ENCODE peak calls at places on chromosomes 12 and 14, in six cellular contexts. R is stomach, B is vagina, G is K562, F is spleen, H is transverse colon. A is an unnamed sample. For H3K9me3, the result is how much of the 10 kb centered on the place peaks cover.

GRCh38 chr12:66279127-66279712 is 23.1 kb upstream of the HELB start:
- DNase-seq in R (no peak), B (no peak), G (peak), F (no peak), H (no peak), A (no peak)

GRCh38 chr12:75366629-75367028 is 24.3 kb upstream of the GLIPR1L2 start:
- DNase-seq in R (no peak), B (no peak), G (no peak), F (no peak), H (no peak), A (no peak)

GRCh38 chr14:61752626-61753025 is 9.6 kb upstream of the SNAPC1 start:
- DNase-seq in R (no peak), B (no peak), G (no peak), F (no peak), H (no peak), A (no peak)

GRCh38 chr12:127625372-127625771 is 641.6 kb upstream of the TMEM132C start:
- DNase-seq in R (no peak), B (no peak), G (no peak), F (no peak), H (no peak), A (no peak)

GRCh38 chr12:96395236-96395635 is 5.0 kb downstream of the CDK17 start:
- DNase-seq in R (no peak), B (no peak), G (no peak), F (no peak), H (no peak), A (no peak)

GRCh38 chr12:100794441-100795192 is at the start of gene ANO4:
- DNase-seq in R (no peak), B (no peak), G (no peak), F (no peak), H (no peak), A (no peak)

GRCh38 chr14:29637406-29637805 is 290.2 kb downstream of the PRKD1 start:
- DNase-seq in R (peak), B (no peak), G (no peak), F (no peak), H (no peak), A (no peak)

GRCh38 chr12:60421741-60422140 is 825.9 kb downstream of the SLC16A7 start:
- DNase-seq in R (no peak), B (no peak), G (no peak), F (no peak), H (no peak), A (no peak)

GRCh38 chr14:95518045-95518751 is 1.7 kb upstream of the SYNE3 start:
- DNase-seq in R (no peak), B (no peak), G (no peak), F (peak), H (no peak), A (peak)

GRCh38 chr12:94458882-94459772 is 540 bp downstream of the CEP83 start:
- DNase-seq in R (no peak), B (no peak), G (no peak), F (no peak), H (no peak), A (no peak)

GRCh38 chr14:59214702-59215302 is 26.3 kb downstream of the DAAM1 start:
- DNase-seq in R (no peak), B (no peak), G (no peak), F (no peak), H (no peak), A (no peak)

GRCh38 chr14:92709340-92710000 is 39.0 kb downstream of the LGMN start:
- DNase-seq in R (no peak), B (no peak), G (no peak), F (no peak), H (no peak), A (no peak)

GRCh38 chr12:101763246-101763931 is 24.1 kb upstream of the SYCP3 start:
- DNase-seq in R (no peak), B (no peak), G (no peak), F (no peak), H (no peak), A (no peak)

GRCh38 chr12:10957741-10958140 is 18.7 kb upstream of the TAS2R14 start:
- DNase-seq in R (no peak), B (no peak), G (no peak), F (no peak), H (no peak), A (no peak)

GRCh38 chr12:89225401-89225800 is 126.9 kb downstream of the DUSP6 start:
- DNase-seq in R (no peak), B (no peak), G (no peak), F (peak), H (peak), A (no peak)

GRCh38 chr14:76958975-76959710 is 69.4 kb downstream of the IRF2BPL start:
- DNase-seq in R (no peak), B (no peak), G (peak), F (no peak), H (no peak), A (no peak)

GRCh38 chr12:47819544-47819901 is 180 bp downstream of the HDAC7 start:
- DNase-seq in R (no peak), B (no peak), G (no peak), F (no peak), H (no peak), A (no peak)

GRCh38 chr12:19967486-19967885 is 400.9 kb upstream of the PDE3A start:
- DNase-seq in R (no peak), B (no peak), G (no peak), F (no peak), H (no peak), A (no peak)

GRCh38 chr14:53461823-53462222 is 308.7 kb upstream of the DDHD1 start:
- DNase-seq in R (no peak), B (no peak), G (no peak), F (no peak), H (no peak), A (no peak)

GRCh38 chr12:106213721-106214121 is 34.1 kb downstream of the CKAP4 start:
- DNase-seq in R (no peak), B (no peak), G (no peak), F (no peak), H (no peak), A (no peak)

GRCh38 chr14:80988192-80988591 is 32.8 kb downstream of the TSHR start:
- DNase-seq in R (no peak), B (no peak), G (no peak), F (no peak), H (no peak), A (no peak)

GRCh38 chr14:92531151-92531873 is 17.7 kb downstream of the RIN3 start:
- DNase-seq in R (no peak), B (no peak), G (no peak), F (peak), H (no peak), A (no peak)

GRCh38 chr14:99441918-99442317 is 38.7 kb downstream of the SETD3 start:
- DNase-seq in R (no peak), B (no peak), G (no peak), F (no peak), H (no peak), A (no peak)

GRCh38 chr12:93836616-93837260 is 159.6 kb downstream of the CRADD start:
- DNase-seq in R (no peak), B (no peak), G (no peak), F (no peak), H (no peak), A (no peak)

GRCh38 chr14:76376001-76376404 is at the start of gene ESRRB:
- DNase-seq in R (no peak), B (no peak), G (no peak), F (no peak), H (no peak), A (no peak)

GRCh38 chr14:79578470-79578869 is 632.8 kb downstream of the DIO2 start:
- DNase-seq in R (no peak), B (no peak), G (no peak), F (no peak), H (no peak), A (no peak)

GRCh38 chr12:47860279-47860841 is 40.7 kb upstream of the HDAC7 start:
- DNase-seq in R (no peak), B (no peak), G (no peak), F (peak), H (no peak), A (no peak)

GRCh38 chr12:81022531-81022930 is 55.3 kb upstream of the ACSS3 start:
- DNase-seq in R (no peak), B (no peak), G (no peak), F (no peak), H (no peak), A (no peak)

GRCh38 chr14:50615566-50615965 is 52.5 kb downstream of the SAV1 start:
- DNase-seq in R (no peak), B (no peak), G (no peak), F (no peak), H (no peak), A (no peak)

GRCh38 chr12:9741726-9742125 is 8.8 kb upstream of the CLECL1 start:
- DNase-seq in R (peak), B (no peak), G (no peak), F (peak), H (peak), A (no peak)

GRCh38 chr12:4975574-4975973 is 65.9 kb downstream of the KCNA1 start:
- DNase-seq in R (no peak), B (no peak), G (peak), F (no peak), H (no peak), A (no peak)

GRCh38 chr12:88633312-88633711 is 53.0 kb upstream of the KITLG start:
- DNase-seq in R (no peak), B (no peak), G (no peak), F (no peak), H (no peak), A (no peak)

GRCh38 chr14:99522934-99523660 is 41.9 kb downstream of the CCNK start:
- DNase-seq in R (no peak), B (no peak), G (no peak), F (peak), H (peak), A (no peak)

GRCh38 chr14:35506927-35507326 is 27.0 kb upstream of the INSM2 start:
- DNase-seq in R (no peak), B (no peak), G (no peak), F (no peak), H (no peak), A (no peak)

GRCh38 chr14:77681196-77682157 is 26.3 kb downstream of the ALKBH1 start:
- DNase-seq in R (peak), B (no peak), G (no peak), F (no peak), H (peak), A (no peak)

GRCh38 chr14:100144645-100144995 is 14.8 kb downstream of the DEGS2 start:
- DNase-seq in R (no peak), B (no peak), G (no peak), F (no peak), H (no peak), A (no peak)

GRCh38 chr12:131735153-131735456 is 24.2 kb downstream of the SFSWAP start:
- DNase-seq in R (no peak), B (no peak), G (no peak), F (no peak), H (no peak), A (no peak)

GRCh38 chr14:71388862-71389261 is 481.6 kb downstream of the PCNX1 start:
- DNase-seq in R (no peak), B (no peak), G (no peak), F (no peak), H (no peak), A (no peak)

GRCh38 chr12:97368462-97369150 is 94.0 kb upstream of the RMST start:
- DNase-seq in R (no peak), B (no peak), G (no peak), F (no peak), H (no peak), A (no peak)

GRCh38 chr12:31471061-31471460 is 119.9 kb downstream of the DENND5B start:
- DNase-seq in R (no peak), B (no peak), G (no peak), F (no peak), H (no peak), A (no peak)

GRCh38 chr14:105533811-105534498 is 7.6 kb downstream of the TMEM121 start:
- DNase-seq in R (no peak), B (no peak), G (no peak), F (peak), H (no peak), A (no peak)
- H3K9me3 ChIP-seq in R (under half), B (under half), G (under half), F (under half), H (under half), A (under half)

DNA sequence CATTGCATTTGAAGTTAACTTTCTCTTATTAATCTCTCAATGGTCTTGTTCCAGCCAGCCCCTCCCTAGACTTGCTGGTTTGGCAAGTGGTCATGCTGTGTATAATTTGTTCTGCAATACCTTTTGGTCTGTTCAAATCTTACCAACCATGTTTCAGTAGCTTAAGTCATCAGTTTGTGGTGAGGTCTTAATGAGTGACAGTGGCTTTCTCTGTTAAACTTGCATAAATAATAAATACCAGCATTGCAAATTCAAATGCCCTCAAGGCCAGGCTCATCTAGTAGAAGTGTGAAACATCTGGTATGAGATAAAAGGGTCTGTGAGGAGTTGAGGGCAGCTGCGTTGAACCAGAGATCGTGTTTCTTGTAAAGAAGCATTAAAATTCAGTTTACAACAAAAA is 319.5 kb downstream of the TMEM117 start:
- DNase-seq in R (no peak), B (no peak), G (no peak), F (no peak), H (no peak), A (no peak)
- TF ChIP-seq POLR2AphosphoS5 in R (no peak), B (no peak), G (no peak), F (no peak), H (no peak), A (no peak)

GRCh38 chr12:56189918-56190694 is 823 bp upstream of the SMARCC2 start:
- DNase-seq in R (peak), B (no peak), G (peak), F (peak), H (peak), A (peak)

GRCh38 chr12:56190695-56191155 is 1.4 kb upstream of the SMARCC2 start:
- DNase-seq in R (no peak), B (no peak), G (no peak), F (no peak), H (no peak), A (no peak)

GRCh38 chr12:56188786-56189335 is 422 bp downstream of the SMARCC2 start:
- DNase-seq in R (no peak), B (no peak), G (peak), F (peak), H (no peak), A (no peak)

GRCh38 chr12:56188116-56188785 is 1.0 kb downstream of the SMARCC2 start:
- DNase-seq in R (no peak), B (no peak), G (no peak), F (no peak), H (no peak), A (no peak)

GRCh38 chr12:56189336-56189917 is at the start of gene SMARCC2:
- DNase-seq in R (peak), B (no peak), G (peak), F (peak), H (peak), A (peak)
- TF ChIP-seq POLR2A in R (no peak), B (no peak), G (peak), F (no peak), H (peak), A (no peak)

GRCh38 chr14:69814397-69814796 is 17.4 kb upstream of the SLC10A1 start:
- DNase-seq in R (no peak), B (no peak), G (no peak), F (no peak), H (no peak), A (no peak)
- H3K9me3 ChIP-seq in R (under half), B (under half), G (under half), F (under half), H (under half), A (under half)

GRCh38 chr12:51217968-51218606 is at the start of gene POU6F1:
- DNase-seq in R (peak), B (no peak), G (peak), F (peak), H (peak), A (peak)
- TF ChIP-seq POLR2AphosphoS5 in R (peak), B (peak), G (no peak), F (peak), H (peak), A (no peak)

GRCh38 chr12:53182836-53183235 is 2.1 kb upstream of the CSAD start:
- DNase-seq in R (no peak), B (no peak), G (no peak), F (no peak), H (no peak), A (no peak)
- TF ChIP-seq POLR2A in R (no peak), B (no peak), G (no peak), F (no peak), H (no peak), A (no peak)

GRCh38 chr12:38016606-38017005 is 300.0 kb upstream of the ALG10B start:
- DNase-seq in R (no peak), B (no peak), G (no peak), F (no peak), H (no peak), A (no peak)
- H3K9me3 ChIP-seq in R (under half), B (under half), G (under half), F (half or more), H (under half), A (under half)

DNA sequence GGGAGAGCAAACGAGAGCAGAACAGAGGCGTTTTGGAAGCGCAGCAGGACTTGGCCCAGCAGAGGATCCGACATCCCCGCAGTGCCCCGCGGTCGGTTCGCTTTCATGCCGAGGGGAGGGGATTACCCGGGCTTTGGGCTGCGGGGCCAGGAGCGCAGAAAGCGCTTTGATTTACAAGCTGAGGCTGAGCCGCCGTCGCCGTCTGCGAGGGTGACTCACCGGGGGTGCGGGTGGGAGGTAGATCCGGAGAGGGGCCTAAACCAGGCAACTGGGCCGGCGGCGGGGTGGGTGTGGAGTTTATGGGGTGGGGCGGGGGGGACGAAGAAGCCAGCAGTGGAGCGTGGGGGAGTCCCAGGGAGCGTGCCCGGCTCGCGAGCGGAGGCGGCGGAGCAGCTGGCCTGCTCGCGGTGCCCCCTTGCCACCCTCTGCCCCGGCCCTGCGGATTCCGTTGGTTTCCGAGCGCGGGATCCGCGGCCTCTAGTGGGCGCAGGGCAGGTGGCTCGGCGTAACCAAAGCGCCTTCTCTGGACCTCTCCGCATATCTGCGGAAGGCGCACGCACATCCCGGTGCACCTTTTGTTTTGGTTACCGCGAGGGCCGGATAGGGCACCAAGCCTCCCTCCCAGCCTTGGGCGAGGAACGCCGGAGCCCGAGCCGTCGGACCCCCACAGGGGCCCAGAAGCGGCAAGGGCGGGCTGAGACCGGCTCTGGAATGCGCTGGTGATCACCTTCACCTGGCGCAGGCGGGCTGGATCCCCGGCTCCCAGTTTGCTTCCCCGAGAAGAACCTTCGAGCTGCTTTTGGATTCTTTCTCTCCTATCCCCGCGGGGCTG is 2.6 kb downstream of the SIX4 start:
- DNase-seq in R (peak), B (no peak), G (peak), F (peak), H (peak), A (peak)
- TF ChIP-seq POLR2AphosphoS5 in R (no peak), B (no peak), G (no peak), F (no peak), H (no peak), A (no peak)

DNA sequence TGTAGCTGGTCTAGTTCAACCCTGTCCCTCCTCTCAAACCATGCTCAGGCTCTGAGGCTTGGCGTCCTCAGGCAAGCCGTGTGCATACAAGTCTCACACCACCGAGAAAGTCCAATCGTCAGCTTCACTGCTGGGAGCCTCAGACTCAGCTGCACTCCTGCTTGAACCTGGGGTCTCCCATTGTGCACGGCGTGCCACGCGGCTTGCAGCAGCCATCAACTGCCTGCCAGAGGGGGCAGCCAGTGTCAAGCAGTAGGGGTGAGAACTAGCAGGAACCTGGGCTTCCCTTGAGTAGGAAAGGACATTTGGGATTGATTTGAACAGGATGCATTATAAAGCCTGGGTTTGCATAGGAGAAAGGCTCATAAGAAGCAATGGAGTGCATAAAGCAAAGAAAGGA is 1064.5 kb downstream of the BCL11B start:
- DNase-seq in R (no peak), B (no peak), G (no peak), F (no peak), H (no peak), A (no peak)
- TF ChIP-seq POLR2A in R (no peak), B (no peak), G (no peak), F (no peak), H (no peak), A (no peak)

A was measured in suprapubic skin.